ENCODE peak calls at places on chromosomes 2 and 18, in five cellular contexts. M is DMS79; C is effector memory CD8-positive, alpha-beta T cell; X is left kidney; Y is tibial artery. Q is an unnamed sample.

GRCh38 chr2:15968280-15969178 is 28.2 kb downstream of the MYCN start:
- DNase-seq in X (no peak), Y (no peak), C (no peak), M (no peak), Q (no peak)

GRCh38 chr2:226490172-226490571 is 309.4 kb downstream of the IRS1 start:
- DNase-seq in Y (no peak), C (no peak), M (no peak), X (no peak), Q (no peak)

GRCh38 chr2:235314371-235314915 is 179.4 kb upstream of the AGAP1 start:
- DNase-seq in Y (no peak), C (no peak), M (peak), X (no peak), Q (no peak)

GRCh38 chr2:38159621-38160020 is 83.7 kb upstream of the CYP1B1 start:
- DNase-seq in M (peak), X (no peak), Y (no peak), C (no peak), Q (peak)

GRCh38 chr2:168830958-168831357 is 28.5 kb downstream of the NOSTRIN start:
- DNase-seq in M (no peak), X (no peak), Y (no peak), C (no peak), Q (no peak)

GRCh38 chr2:96881349-96882195 is 11.7 kb upstream of the SEMA4C start:
- DNase-seq in M (no peak), Y (no peak), X (peak), C (no peak), Q (no peak)

GRCh38 chr2:65228249-65228750 is 669 bp downstream of the ACTR2 start:
- DNase-seq in C (no peak), X (peak), M (no peak), Y (no peak), Q (no peak)

GRCh38 chr2:161415467-161416293 is 417 bp upstream of the TBR1 start:
- DNase-seq in Y (no peak), C (no peak), X (peak), M (no peak), Q (no peak)

GRCh38 chr18:75393721-75394120 is 33.8 kb downstream of the SMIM21 start:
- DNase-seq in M (no peak), X (no peak), Y (no peak), C (no peak), Q (no peak)

GRCh38 chr2:26462511-26463251 is 15.2 kb downstream of the OTOF start:
- DNase-seq in M (no peak), Y (peak), C (no peak), X (peak), Q (no peak)

GRCh38 chr2:2107627-2108026 is 223.4 kb downstream of the MYT1L start:
- DNase-seq in M (no peak), Y (no peak), C (no peak), X (no peak), Q (no peak)

GRCh38 chr2:18986046-18986445 is 372.4 kb downstream of the OSR1 start:
- DNase-seq in Y (no peak), M (no peak), C (no peak), X (no peak), Q (no peak)

GRCh38 chr2:75481041-75481836 is 79.5 kb downstream of the EVA1A start:
- DNase-seq in M (no peak), C (no peak), Y (no peak), X (no peak), Q (no peak)

GRCh38 chr2:128466377-128467175 is 147.9 kb upstream of the HS6ST1 start:
- DNase-seq in C (no peak), Y (peak), M (no peak), X (no peak), Q (peak)

GRCh38 chr2:48269126-48269822 is 260.7 kb upstream of the STON1 start:
- DNase-seq in X (no peak), M (no peak), C (no peak), Y (no peak), Q (no peak)

GRCh38 chr2:3301001-3301400 is 76.6 kb downstream of the EIPR1 start:
- DNase-seq in Y (no peak), X (no peak), M (no peak), C (no peak), Q (no peak)

GRCh38 chr2:162184362-162184761 is 32.3 kb upstream of the GCG start:
- DNase-seq in X (no peak), M (no peak), Y (no peak), C (no peak), Q (no peak)

GRCh38 chr18:53509886-53510285 is 714.6 kb downstream of the MBD2 start:
- DNase-seq in X (no peak), M (no peak), C (no peak), Y (no peak), Q (no peak)

GRCh38 chr2:39385172-39385571 is 51.9 kb downstream of the MAP4K3 start:
- DNase-seq in Y (no peak), M (no peak), X (no peak), C (no peak), Q (no peak)